ENCODE peak calls at places on chromosomes 6 and 20, in five cellular contexts. K is endothelial cell, P is tibial artery, B is left lung, A is GM20000. J is an unnamed sample.

GRCh38 chr6:41970436-41970846 is 28.8 kb upstream of the CCND3 start:
- DNase-seq in K (no peak), P (peak), B (no peak), A (no peak), J (no peak)

GRCh38 chr6:134402372-134402984 is 84.6 kb upstream of the SGK1 start:
- DNase-seq in K (no peak), P (no peak), B (no peak), A (no peak), J (no peak)

GRCh38 chr6:112396221-112396620 is 49.1 kb downstream of the RFPL4B start:
- DNase-seq in K (no peak), P (no peak), B (no peak), A (no peak), J (no peak)

GRCh38 chr20:36491901-36492617 is 49.3 kb upstream of the MYL9 start:
- DNase-seq in K (peak), P (no peak), B (no peak), A (peak), J (no peak)

GRCh38 chr6:46973029-46973428 is 51.3 kb upstream of the ADGRF5 start:
- DNase-seq in K (no peak), P (no peak), B (no peak), A (no peak), J (no peak)

GRCh38 chr6:129795261-129795660 is 65.9 kb downstream of the TMEM244 start:
- DNase-seq in K (no peak), P (no peak), B (no peak), A (no peak), J (no peak)

GRCh38 chr6:43395822-43396221 is 26.4 kb upstream of the ZNF318 start:
- DNase-seq in K (no peak), P (no peak), B (no peak), A (no peak), J (no peak)

GRCh38 chr6:10730254-10730653 is 7.4 kb downstream of the TMEM14C start:
- DNase-seq in K (no peak), P (no peak), B (no peak), A (no peak), J (no peak)

GRCh38 chr20:37385659-37386504 is 39.9 kb downstream of the SRC start:
- DNase-seq in K (no peak), P (peak), B (no peak), A (no peak), J (peak)

GRCh38 chr6:131950767-131951575 is at the start of gene CCN2:
- DNase-seq in K (peak), P (peak), B (peak), A (peak), J (peak)

GRCh38 chr20:37915800-37916570 is 13.1 kb downstream of the VSTM2L start:
- DNase-seq in K (no peak), P (no peak), B (no peak), A (no peak), J (no peak)

GRCh38 chr6:156752666-156753301 is 24.4 kb upstream of the ARID1B start:
- DNase-seq in K (no peak), P (no peak), B (no peak), A (peak), J (no peak)

GRCh38 chr6:7809346-7809745 is 83.4 kb downstream of the BMP6 start:
- DNase-seq in K (no peak), P (no peak), B (no peak), A (no peak), J (no peak)

GRCh38 chr6:72963946-72964345 is 261.4 kb downstream of the KHDC1L start:
- DNase-seq in K (no peak), P (no peak), B (no peak), A (no peak), J (no peak)

GRCh38 chr6:166206510-166207389 is 39.1 kb upstream of the TBXT start:
- DNase-seq in K (no peak), P (no peak), B (no peak), A (no peak), J (no peak)

GRCh38 chr6:139690007-139690406 is 315.6 kb upstream of the CITED2 start:
- DNase-seq in K (no peak), P (no peak), B (no peak), A (no peak), J (no peak)

GRCh38 chr6:69796627-69797390 is at the start of gene LMBRD1:
- DNase-seq in K (peak), P (peak), B (peak), A (peak), J (peak)

GRCh38 chr6:166904101-166904746 is 52.1 kb downstream of the RNASET2 start:
- DNase-seq in K (no peak), P (no peak), B (peak), A (peak), J (no peak)

GRCh38 chr20:36686944-36687343 is 40.9 kb upstream of the SLA2 start:
- DNase-seq in K (no peak), P (no peak), B (no peak), A (no peak), J (no peak)

GRCh38 chr6:157597461-157598312 is 216.7 kb downstream of the ZDHHC14 start:
- DNase-seq in K (peak), P (peak), B (no peak), A (peak), J (no peak)

GRCh38 chr20:35582741-35583404 is 32.8 kb upstream of the SPAG4 start:
- DNase-seq in K (no peak), P (no peak), B (peak), A (no peak), J (no peak)

GRCh38 chr6:4059115-4059777 is 19.7 kb downstream of the FAM217A start:
- DNase-seq in K (no peak), P (no peak), B (no peak), A (no peak), J (no peak)

GRCh38 chr6:30614044-30614842 is 2.8 kb downstream of the PPP1R10 start:
- DNase-seq in K (no peak), P (no peak), B (no peak), A (no peak), J (no peak)

GRCh38 chr6:162313922-162314660 is 413.5 kb downstream of the PRKN start:
- DNase-seq in K (no peak), P (no peak), B (no peak), A (no peak), J (no peak)

GRCh38 chr6:75368151-75368779 is 83.7 kb upstream of the TMEM30A start:
- DNase-seq in K (peak), P (no peak), B (no peak), A (peak), J (no peak)

GRCh38 chr6:152387091-152387490 is 250.1 kb downstream of the SYNE1 start:
- DNase-seq in K (no peak), P (no peak), B (no peak), A (no peak), J (no peak)

GRCh38 chr6:116248577-116248976 is 5.3 kb downstream of the TSPYL4 start:
- DNase-seq in K (no peak), P (no peak), B (no peak), A (no peak), J (no peak)

GRCh38 chr6:151948007-151948745 is 140.7 kb downstream of the ESR1 start:
- DNase-seq in K (peak), P (no peak), B (no peak), A (no peak), J (no peak)

GRCh38 chr6:3884007-3884745 is 35.0 kb downstream of the FAM50B start:
- DNase-seq in K (peak), P (no peak), B (no peak), A (no peak), J (peak)

GRCh38 chr20:64111841-64112641 is 4.7 kb upstream of the NPBWR2 start:
- DNase-seq in K (no peak), P (no peak), B (peak), A (no peak), J (peak)

GRCh38 chr20:33668791-33669155 is 2.0 kb downstream of the ACTL10 start:
- DNase-seq in K (no peak), P (no peak), B (peak), A (no peak), J (no peak)

GRCh38 chr6:74415056-74415455 is 719.1 kb downstream of the CD109 start:
- DNase-seq in K (no peak), P (no peak), B (no peak), A (no peak), J (no peak)

GRCh38 chr6:157518399-157519250 is 137.6 kb downstream of the ZDHHC14 start:
- DNase-seq in K (no peak), P (no peak), B (no peak), A (no peak), J (peak)

GRCh38 chr6:151098166-151098565 is 141.6 kb upstream of the AKAP12 start:
- DNase-seq in K (no peak), P (peak), B (no peak), A (no peak), J (no peak)

GRCh38 chr6:10347561-10348327 is 67.1 kb downstream of the TFAP2A start:
- DNase-seq in K (no peak), P (no peak), B (no peak), A (no peak), J (no peak)

DNA sequence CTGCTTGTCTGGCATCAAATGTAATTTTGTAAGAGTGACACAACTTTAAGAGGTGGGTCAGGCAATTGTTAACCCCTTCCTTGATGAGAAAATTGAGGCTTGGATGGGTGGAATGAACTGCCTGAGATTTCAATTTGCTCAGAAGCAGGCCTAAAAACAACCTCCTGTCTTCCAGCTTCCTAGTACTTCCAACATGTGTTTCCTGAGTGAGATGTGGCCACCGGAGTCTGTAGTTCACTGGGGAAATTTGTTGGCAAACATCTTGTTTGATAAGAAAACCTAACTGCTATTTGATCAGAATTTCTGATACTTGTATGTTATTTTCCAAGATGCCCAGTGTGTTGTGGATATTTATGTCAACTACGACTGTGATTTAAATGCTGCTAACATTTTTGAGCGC is 51.3 kb downstream of the ARFGEF2 start:
- DNase-seq in K (no peak), P (no peak), B (no peak), A (no peak), J (no peak)
- TF ChIP-seq CTCF in K (no peak), P (no peak), B (no peak), A (no peak), J (no peak)

GRCh38 chr6:84774174-84775158 is 10.1 kb upstream of the TBX18 start:
- DNase-seq in K (peak), P (peak), B (peak), A (peak), J (peak)
- TF ChIP-seq CTCF in K (peak), P (peak), B (peak), A (peak), J (peak)

DNA sequence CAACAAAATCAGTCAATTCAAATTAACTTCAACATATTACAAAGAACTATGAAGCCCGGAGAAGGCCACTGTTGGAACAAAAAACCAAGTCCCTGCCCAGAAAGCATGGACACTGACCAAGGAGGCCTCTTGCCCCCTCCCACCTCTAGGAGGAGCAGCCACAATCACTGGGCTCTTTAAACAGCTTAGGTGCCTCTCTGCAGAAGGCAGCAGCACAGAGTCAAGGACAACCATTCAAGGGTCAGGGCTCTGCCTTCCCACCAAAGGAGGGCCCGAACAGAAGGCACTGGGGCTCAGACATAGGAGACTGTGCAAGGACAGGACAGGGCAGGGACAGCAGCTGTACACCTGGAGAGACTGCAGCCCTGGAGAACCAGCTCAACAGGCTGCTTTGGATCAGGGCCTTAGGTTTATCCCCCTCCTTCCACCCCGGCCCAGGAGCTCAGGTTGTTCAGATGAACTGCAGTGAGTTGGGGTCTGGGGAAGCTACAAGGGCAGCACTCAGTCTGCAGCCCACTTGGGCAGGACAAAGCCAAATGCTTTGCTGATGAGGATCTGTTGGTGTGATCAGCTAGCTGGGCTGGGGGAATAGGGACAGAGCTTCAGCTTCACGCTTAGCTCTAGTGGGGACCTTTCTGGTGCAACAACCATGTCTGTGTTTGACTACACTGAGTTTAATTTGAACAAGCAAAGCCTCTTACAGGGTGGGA is 17.8 kb downstream of the TOMM34 start:
- DNase-seq in K (no peak), P (no peak), B (no peak), A (no peak), J (no peak)
- TF ChIP-seq CTCF in K (no peak), P (no peak), B (no peak), A (no peak), J (no peak)

DNA sequence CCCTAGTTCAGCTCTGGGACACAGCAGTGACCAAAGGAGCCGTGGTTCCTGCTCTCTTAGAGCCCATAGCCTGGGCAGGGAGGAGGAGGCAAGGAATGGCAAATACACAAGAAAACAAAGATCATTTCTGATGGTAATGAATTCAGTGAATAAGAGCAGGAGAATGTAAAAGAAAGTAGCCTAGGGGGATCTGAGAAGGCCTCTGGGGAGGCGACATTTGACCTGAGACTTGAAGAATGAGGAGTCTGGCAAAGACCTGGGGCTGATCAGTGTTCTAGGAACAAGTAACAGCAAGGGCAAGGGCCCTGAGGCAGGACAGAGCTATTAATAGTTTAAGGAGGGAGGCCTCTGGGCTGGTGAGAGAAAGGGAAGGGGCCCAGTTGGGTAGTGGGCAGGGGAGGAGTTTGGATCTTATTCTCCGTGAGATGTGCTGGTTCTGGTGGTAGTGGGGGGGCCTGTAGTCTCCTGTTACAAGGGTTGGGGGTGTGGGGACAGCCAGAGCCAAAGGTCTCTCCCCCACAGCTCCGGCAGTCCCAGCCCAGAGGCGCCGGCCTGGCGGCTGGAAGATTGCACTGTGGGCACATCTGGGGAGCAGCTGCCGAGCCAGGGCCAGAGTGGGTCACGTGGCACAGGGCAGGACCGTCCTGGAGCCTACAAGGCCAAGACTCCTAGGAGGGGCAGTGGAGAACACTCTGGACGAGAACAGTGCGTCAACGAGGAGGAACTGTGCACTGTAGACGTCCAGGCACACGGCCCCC is 9.3 kb upstream of the ID1 start:
- DNase-seq in K (no peak), P (peak), B (peak), A (no peak), J (peak)
- TF ChIP-seq CTCF in K (no peak), P (no peak), B (no peak), A (no peak), J (no peak)

DNA sequence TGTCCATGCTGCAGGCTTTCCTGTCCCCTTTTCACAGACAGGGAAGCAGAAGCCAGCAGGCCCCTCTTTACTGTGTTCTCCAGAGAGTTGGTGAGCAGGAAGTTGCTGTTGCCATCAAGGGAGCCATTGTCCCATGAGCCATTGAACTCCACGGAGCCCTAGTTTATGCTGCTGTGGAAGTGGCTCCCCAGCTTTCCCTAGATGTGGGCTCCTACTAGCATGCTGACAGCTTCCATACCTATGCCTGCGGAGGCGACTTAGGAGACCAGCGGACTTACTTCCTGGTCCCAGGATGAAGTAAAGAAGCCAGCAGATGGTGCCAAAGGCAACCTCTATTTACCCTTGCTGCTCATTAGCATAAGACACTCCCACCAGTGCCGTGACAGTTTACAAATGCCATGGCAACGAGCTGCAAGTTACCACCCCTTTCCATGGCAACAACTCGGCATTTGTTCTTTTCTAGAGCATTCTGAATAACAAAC is 30.8 kb upstream of the FKBP1A start:
- DNase-seq in K (peak), P (no peak), B (no peak), A (no peak), J (no peak)
- TF ChIP-seq CTCF in K (no peak), P (no peak), B (no peak), A (no peak), J (no peak)

GRCh38 chr20:59723607-59724456 is 119.5 kb downstream of the PHACTR3 start:
- DNase-seq in K (no peak), P (no peak), B (no peak), A (no peak), J (no peak)

GRCh38 chr20:59723108-59723500 is 118.8 kb downstream of the PHACTR3 start:
- DNase-seq in K (no peak), P (no peak), B (no peak), A (no peak), J (no peak)

GRCh38 chr20:59726196-59726595 is 121.9 kb downstream of the PHACTR3 start:
- DNase-seq in K (no peak), P (no peak), B (no peak), A (no peak), J (no peak)

GRCh38 chr20:59724457-59725366 is 120.4 kb downstream of the PHACTR3 start:
- DNase-seq in K (no peak), P (no peak), B (no peak), A (no peak), J (peak)

GRCh38 chr20:59725476-59726119 is 121.3 kb downstream of the PHACTR3 start:
- DNase-seq in K (no peak), P (no peak), B (no peak), A (no peak), J (no peak)
- TF ChIP-seq CTCF in K (no peak), P (no peak), B (no peak), A (no peak), J (no peak)

J was measured in suprapubic skin.